ENCODE peak calls at places on chromosomes 12 and 14, in six cellular contexts. M is SK-N-SH, K is OCI-LY7, C is A673, H is BE2C, N is adrenal gland. V is an unnamed sample. For H3K4me1 and H3K36me3, the result is how much of the 10 kb centered on the place peaks cover.

GRCh38 chr12:128905003-128905544 is 51.8 kb downstream of the GLT1D1 start:
- DNase-seq in H (no peak), N (no peak), C (no peak), K (no peak), M (no peak), V (no peak)

GRCh38 chr12:98752726-98753125 is 107.6 kb downstream of the APAF1 start:
- DNase-seq in H (no peak), K (no peak), N (no peak), M (no peak), C (peak), V (peak)

GRCh38 chr14:72588521-72588920 is 305.4 kb downstream of the DPF3 start:
- DNase-seq in M (no peak), N (no peak), H (no peak), C (no peak), K (no peak), V (no peak)

GRCh38 chr12:113586461-113586860 is 114.8 kb upstream of the LHX5 start:
- DNase-seq in C (no peak), M (no peak), K (no peak), H (no peak), N (no peak), V (no peak)

GRCh38 chr14:34368115-34368970 is 93.7 kb downstream of the SPTSSA start:
- DNase-seq in C (no peak), N (peak), M (no peak), H (no peak), K (no peak), V (peak)

GRCh38 chr14:42665083-42665482 is 1058.4 kb downstream of the LRFN5 start:
- DNase-seq in K (no peak), C (peak), M (no peak), N (no peak), H (no peak), V (no peak)

GRCh38 chr14:23138173-23138535 is 19.1 kb upstream of the CEBPE start:
- DNase-seq in M (no peak), H (no peak), K (no peak), N (no peak), C (no peak), V (no peak)

GRCh38 chr14:60064491-60065072 is 27.1 kb upstream of the PCNX4 start:
- DNase-seq in N (no peak), M (peak), H (no peak), C (peak), K (peak), V (peak)

GRCh38 chr12:1595026-1595561 is 713 bp upstream of the FBXL14 start:
- DNase-seq in K (peak), M (no peak), C (no peak), N (no peak), H (no peak), V (peak)

GRCh38 chr12:59182191-59182590 is 261.9 kb upstream of the LRIG3 start:
- DNase-seq in K (no peak), H (no peak), M (no peak), N (no peak), C (no peak), V (peak)

GRCh38 chr12:81627336-81628189 is 131.6 kb downstream of the PPFIA2 start:
- DNase-seq in N (no peak), K (peak), H (peak), M (peak), C (peak), V (peak)

GRCh38 chr12:121138284-121138683 is 5.6 kb downstream of the P2RX7 start:
- DNase-seq in H (no peak), K (no peak), N (no peak), M (no peak), C (no peak), V (no peak)

GRCh38 chr12:93793983-93794382 is 116.8 kb downstream of the CRADD start:
- DNase-seq in N (peak), C (no peak), M (no peak), K (no peak), H (no peak), V (peak)

GRCh38 chr12:43914923-43915468 is 79.1 kb downstream of the TMEM117 start:
- DNase-seq in C (peak), N (no peak), K (no peak), H (no peak), M (no peak), V (peak)

GRCh38 chr14:96162265-96162664 is 42.4 kb upstream of the BDKRB2 start:
- DNase-seq in K (no peak), H (no peak), M (no peak), C (no peak), N (no peak), V (no peak)

GRCh38 chr14:64625363-64626232 is 75.8 kb downstream of the PPP1R36 start:
- DNase-seq in K (no peak), H (no peak), M (no peak), N (peak), C (no peak), V (no peak)

GRCh38 chr14:34179723-34180122 is 228.8 kb upstream of the EGLN3 start:
- DNase-seq in H (no peak), C (no peak), K (no peak), M (no peak), N (no peak), V (no peak)

GRCh38 chr14:68749487-68750475 is 43.1 kb downstream of the ZFP36L1 start:
- DNase-seq in K (no peak), H (no peak), M (no peak), C (peak), N (no peak), V (peak)

GRCh38 chr12:46660276-46660675 is 165.5 kb downstream of the SLC38A4 start:
- DNase-seq in N (no peak), M (no peak), C (peak), H (no peak), K (no peak), V (peak)

DNA sequence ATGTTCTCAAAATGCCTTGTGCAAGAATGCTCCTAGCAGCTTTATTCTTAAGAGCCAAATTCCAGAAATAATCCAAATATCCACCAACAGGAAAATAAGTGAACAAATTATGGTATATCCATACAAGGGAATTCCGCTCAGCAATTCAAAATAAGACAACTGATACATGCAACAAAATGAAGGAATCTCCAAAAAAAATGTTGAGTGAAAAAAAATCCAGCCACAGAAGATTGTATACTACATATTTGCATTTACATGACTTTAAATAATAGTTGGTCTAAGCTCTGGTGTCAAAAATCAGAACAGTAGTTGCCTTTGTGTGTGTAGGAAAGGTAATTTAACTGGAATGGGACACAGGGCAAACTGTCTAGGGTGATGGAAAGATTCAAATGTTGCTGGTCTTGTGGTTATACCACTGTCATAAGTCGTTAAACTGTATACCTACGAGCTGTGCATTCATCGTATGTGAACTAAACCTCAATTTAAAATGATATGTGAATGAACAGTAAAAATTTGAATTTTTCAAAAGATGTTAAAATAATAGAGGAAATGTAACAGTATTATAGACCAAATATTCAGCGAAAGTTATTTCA is 3.2 kb downstream of the CD69 start:
- DNase-seq in N (no peak), M (no peak), K (no peak), H (no peak), C (no peak), V (no peak)
- H3K4me3 ChIP-seq in N (no peak), M (no peak), K (peak), H (no peak), C (no peak), V (no peak)

GRCh38 chr14:61532818-61533217 is 162.5 kb upstream of the HIF1A start:
- DNase-seq in M (no peak), C (no peak), K (no peak), H (no peak), N (no peak), V (no peak)

GRCh38 chr14:61535470-61535869 is 159.8 kb upstream of the HIF1A start:
- DNase-seq in M (no peak), H (no peak), K (no peak), C (no peak), N (no peak), V (no peak)

GRCh38 chr14:61531741-61532505 is 163.4 kb upstream of the HIF1A start:
- DNase-seq in H (no peak), M (no peak), N (no peak), C (no peak), K (no peak), V (no peak)

GRCh38 chr14:61535032-61535431 is 160.3 kb upstream of the HIF1A start:
- DNase-seq in H (no peak), K (no peak), C (no peak), M (no peak), N (no peak), V (no peak)

GRCh38 chr14:61533513-61534255 is 161.6 kb upstream of the HIF1A start:
- DNase-seq in K (no peak), N (no peak), M (no peak), H (no peak), C (no peak), V (no peak)
- H3K4me1 ChIP-seq in K (under half), N (half or more), M (under half), H (under half), C (under half), V (under half)

GRCh38 chr12:57299514-57300016 is 48.6 kb upstream of the STAC3 start:
- DNase-seq in H (no peak), M (no peak), C (no peak), K (no peak), N (no peak), V (peak)
- H3K36me3 ChIP-seq in H (under half), M (under half), C (under half), K (under half), N (under half), V (under half)

GRCh38 chr12:6961278-6961694 is 9.2 kb downstream of the PHB2 start:
- DNase-seq in H (peak), M (peak), N (peak), K (no peak), C (peak), V (peak)
- H3K4me3 ChIP-seq in H (peak), M (no peak), N (no peak), K (peak), C (peak), V (no peak)

GRCh38 chr14:99788713-99789112 is 4.5 kb upstream of the EML1 start:
- DNase-seq in N (no peak), H (no peak), M (no peak), K (no peak), C (no peak), V (no peak)
- H3K4me1 ChIP-seq in N (under half), H (under half), M (under half), K (under half), C (under half), V (under half)

DNA sequence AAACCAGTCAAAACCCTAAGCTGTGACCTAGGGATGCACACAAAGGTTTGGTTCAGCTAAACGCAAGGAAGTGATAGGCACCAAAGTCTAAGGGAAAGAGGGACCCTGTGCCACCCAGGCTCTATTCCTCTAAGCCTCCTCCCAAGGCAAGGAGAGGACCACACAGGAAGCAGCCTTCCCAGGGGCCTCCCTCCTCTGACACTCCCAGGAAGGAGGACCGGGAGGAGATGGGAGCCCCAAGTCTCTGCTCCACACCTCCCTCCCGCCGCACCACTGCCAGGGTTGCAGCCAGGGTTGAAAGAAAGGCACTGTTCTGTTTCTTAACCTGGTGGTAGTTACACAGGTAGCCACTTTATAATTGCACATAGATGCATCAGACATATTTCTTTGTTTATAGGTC is 21.9 kb downstream of the TCHP start:
- DNase-seq in N (no peak), M (no peak), K (no peak), H (no peak), C (no peak), V (no peak)
- H3K36me3 ChIP-seq in N (under half), M (under half), K (half or more), H (under half), C (under half), V (under half)